ENCODE peak calls at places on chromosomes 5 and 9, in five cellular contexts. One of them, this sample, is unnamed.

GRCh38 chr5:82396871-82397514 is 118.8 kb upstream of the RPS23 start:
- DNase-seq in colonic mucosa: peak
- DNase-seq in IMR-90: peak
- DNase-seq in A549: peak
- DNase-seq in OCI-LY7: no peak
- DNase-seq in this sample: no peak

GRCh38 chr9:111839981-111840380 is 45.2 kb upstream of the SHOC1 start:
- DNase-seq in colonic mucosa: no peak
- DNase-seq in IMR-90: peak
- DNase-seq in A549: no peak
- DNase-seq in OCI-LY7: no peak
- DNase-seq in this sample: no peak

GRCh38 chr5:178155065-178155464 is 1.4 kb upstream of the NHP2 start:
- DNase-seq in colonic mucosa: no peak
- DNase-seq in IMR-90: peak
- DNase-seq in A549: no peak
- DNase-seq in OCI-LY7: peak
- DNase-seq in this sample: no peak

GRCh38 chr5:84364043-84364442 is 20.6 kb downstream of the EDIL3 start:
- DNase-seq in colonic mucosa: no peak
- DNase-seq in IMR-90: no peak
- DNase-seq in A549: no peak
- DNase-seq in OCI-LY7: no peak
- DNase-seq in this sample: no peak

GRCh38 chr9:38619556-38620447 is 594 bp downstream of the ANKRD18A start:
- DNase-seq in colonic mucosa: peak
- DNase-seq in IMR-90: no peak
- DNase-seq in A549: peak
- DNase-seq in OCI-LY7: no peak
- DNase-seq in this sample: peak

GRCh38 chr9:33524431-33524947 is 438 bp downstream of the ANKRD18B start:
- DNase-seq in colonic mucosa: no peak
- DNase-seq in IMR-90: no peak
- DNase-seq in A549: peak
- DNase-seq in OCI-LY7: no peak
- DNase-seq in this sample: peak

GRCh38 chr5:42321800-42322199 is 101.4 kb upstream of the GHR start:
- DNase-seq in colonic mucosa: no peak
- DNase-seq in IMR-90: no peak
- DNase-seq in A549: no peak
- DNase-seq in OCI-LY7: no peak
- DNase-seq in this sample: no peak

GRCh38 chr5:179235416-179236400 is 109.6 kb downstream of the ADAMTS2 start:
- DNase-seq in colonic mucosa: no peak
- DNase-seq in IMR-90: no peak
- DNase-seq in A549: no peak
- DNase-seq in OCI-LY7: no peak
- DNase-seq in this sample: no peak

GRCh38 chr5:173498286-173498685 is 118.2 kb downstream of the BOD1 start:
- DNase-seq in colonic mucosa: no peak
- DNase-seq in IMR-90: peak
- DNase-seq in A549: no peak
- DNase-seq in OCI-LY7: no peak
- DNase-seq in this sample: no peak

GRCh38 chr9:109248133-109248581 is 72.7 kb downstream of the EPB41L4B start:
- DNase-seq in colonic mucosa: no peak
- DNase-seq in IMR-90: peak
- DNase-seq in A549: peak
- DNase-seq in OCI-LY7: no peak
- DNase-seq in this sample: no peak

GRCh38 chr5:137292461-137293025 is 206.6 kb downstream of the SPOCK1 start:
- DNase-seq in colonic mucosa: peak
- DNase-seq in IMR-90: no peak
- DNase-seq in A549: no peak
- DNase-seq in OCI-LY7: no peak
- DNase-seq in this sample: no peak

GRCh38 chr9:127318651-127319167 is 54.1 kb downstream of the GARNL3 start:
- DNase-seq in colonic mucosa: no peak
- DNase-seq in IMR-90: peak
- DNase-seq in A549: no peak
- DNase-seq in OCI-LY7: no peak
- DNase-seq in this sample: no peak

GRCh38 chr5:71830626-71831539 is 111.8 kb downstream of the CARTPT start:
- DNase-seq in colonic mucosa: peak
- DNase-seq in IMR-90: peak
- DNase-seq in A549: peak
- DNase-seq in OCI-LY7: no peak
- DNase-seq in this sample: no peak

GRCh38 chr5:137560414-137560813 is 61.3 kb upstream of the SPOCK1 start:
- DNase-seq in colonic mucosa: no peak
- DNase-seq in IMR-90: no peak
- DNase-seq in A549: no peak
- DNase-seq in OCI-LY7: no peak
- DNase-seq in this sample: no peak

GRCh38 chr5:87195616-87196015 is 72.1 kb upstream of the RASA1 start:
- DNase-seq in colonic mucosa: no peak
- DNase-seq in IMR-90: peak
- DNase-seq in A549: no peak
- DNase-seq in OCI-LY7: no peak
- DNase-seq in this sample: no peak

GRCh38 chr9:95197692-95198271 is 119.7 kb downstream of the FANCC start:
- DNase-seq in colonic mucosa: no peak
- DNase-seq in IMR-90: peak
- DNase-seq in A549: peak
- DNase-seq in OCI-LY7: no peak
- DNase-seq in this sample: no peak

GRCh38 chr5:58248221-58248620 is 211.7 kb downstream of the PLK2 start:
- DNase-seq in colonic mucosa: no peak
- DNase-seq in IMR-90: no peak
- DNase-seq in A549: no peak
- DNase-seq in OCI-LY7: no peak
- DNase-seq in this sample: no peak

GRCh38 chr5:78009937-78010527 is 233.9 kb upstream of the TBCA start:
- DNase-seq in colonic mucosa: no peak
- DNase-seq in IMR-90: peak
- DNase-seq in A549: no peak
- DNase-seq in OCI-LY7: no peak
- DNase-seq in this sample: no peak

GRCh38 chr5:73528248-73528647 is 30.0 kb downstream of the BTF3 start:
- DNase-seq in colonic mucosa: no peak
- DNase-seq in IMR-90: no peak
- DNase-seq in A549: no peak
- DNase-seq in OCI-LY7: no peak
- DNase-seq in this sample: no peak

GRCh38 chr5:109859537-109859936 is 169.8 kb downstream of the MAN2A1 start:
- DNase-seq in colonic mucosa: no peak
- DNase-seq in IMR-90: peak
- DNase-seq in A549: no peak
- DNase-seq in OCI-LY7: no peak
- DNase-seq in this sample: no peak

GRCh38 chr5:149181702-149182101 is 40.4 kb downstream of the ABLIM3 start:
- DNase-seq in colonic mucosa: no peak
- DNase-seq in IMR-90: peak
- DNase-seq in A549: no peak
- DNase-seq in OCI-LY7: no peak
- DNase-seq in this sample: no peak

GRCh38 chr5:42985129-42986037 is 54.7 kb downstream of the ANXA2R start:
- DNase-seq in colonic mucosa: no peak
- DNase-seq in IMR-90: peak
- DNase-seq in A549: no peak
- DNase-seq in OCI-LY7: no peak
- DNase-seq in this sample: no peak

GRCh38 chr5:94463739-94464138 is 154.7 kb downstream of the KIAA0825 start:
- DNase-seq in colonic mucosa: no peak
- DNase-seq in IMR-90: peak
- DNase-seq in A549: no peak
- DNase-seq in OCI-LY7: no peak
- DNase-seq in this sample: no peak

GRCh38 chr5:11384441-11385250 is 519.6 kb downstream of the CTNND2 start:
- DNase-seq in colonic mucosa: peak
- DNase-seq in IMR-90: no peak
- DNase-seq in A549: no peak
- DNase-seq in OCI-LY7: no peak
- DNase-seq in this sample: peak

GRCh38 chr5:147464211-147464610 is 45.7 kb downstream of the DPYSL3 start:
- DNase-seq in colonic mucosa: no peak
- DNase-seq in IMR-90: peak
- DNase-seq in A549: peak
- DNase-seq in OCI-LY7: peak
- DNase-seq in this sample: no peak

GRCh38 chr9:134356496-134357470 is 30.5 kb downstream of the RXRA start:
- DNase-seq in colonic mucosa: peak
- DNase-seq in IMR-90: no peak
- DNase-seq in A549: no peak
- DNase-seq in OCI-LY7: no peak
- DNase-seq in this sample: no peak

GRCh38 chr5:92653730-92654461 is 927.1 kb downstream of the NR2F1-AS1 start:
- DNase-seq in colonic mucosa: no peak
- DNase-seq in IMR-90: no peak
- DNase-seq in A549: no peak
- DNase-seq in OCI-LY7: no peak
- DNase-seq in this sample: no peak

GRCh38 chr5:6439588-6440550 is 8.8 kb upstream of the UBE2QL1 start:
- DNase-seq in colonic mucosa: no peak
- DNase-seq in IMR-90: no peak
- DNase-seq in A549: no peak
- DNase-seq in OCI-LY7: no peak
- DNase-seq in this sample: no peak

GRCh38 chr5:77893225-77893860 is 117.2 kb upstream of the TBCA start:
- DNase-seq in colonic mucosa: peak
- DNase-seq in IMR-90: peak
- DNase-seq in A549: peak
- DNase-seq in OCI-LY7: no peak
- DNase-seq in this sample: no peak

GRCh38 chr5:177429248-177430045 is 3.0 kb downstream of the GRK6 start:
- DNase-seq in colonic mucosa: peak
- DNase-seq in IMR-90: no peak
- DNase-seq in A549: no peak
- DNase-seq in OCI-LY7: peak
- DNase-seq in this sample: no peak

GRCh38 chr5:121870489-121870888 is 18.8 kb downstream of the FTMT start:
- DNase-seq in colonic mucosa: no peak
- DNase-seq in IMR-90: peak
- DNase-seq in A549: peak
- DNase-seq in OCI-LY7: no peak
- DNase-seq in this sample: no peak
- TF ChIP-seq CTCF in colonic mucosa: no peak
- TF ChIP-seq CTCF in IMR-90: peak
- TF ChIP-seq CTCF in A549: peak
- TF ChIP-seq CTCF in OCI-LY7: peak
- TF ChIP-seq CTCF in this sample: peak

GRCh38 chr5:963310-963672 is 45.3 kb upstream of the NKD2 start:
- DNase-seq in colonic mucosa: no peak
- DNase-seq in IMR-90: no peak
- DNase-seq in A549: no peak
- DNase-seq in OCI-LY7: no peak
- DNase-seq in this sample: no peak

GRCh38 chr5:964821-965220 is 43.8 kb upstream of the NKD2 start:
- DNase-seq in colonic mucosa: no peak
- DNase-seq in IMR-90: no peak
- DNase-seq in A549: no peak
- DNase-seq in OCI-LY7: no peak
- DNase-seq in this sample: no peak

GRCh38 chr5:962386-962785 is 46.2 kb upstream of the NKD2 start:
- DNase-seq in colonic mucosa: no peak
- DNase-seq in IMR-90: no peak
- DNase-seq in A549: no peak
- DNase-seq in OCI-LY7: no peak
- DNase-seq in this sample: no peak

GRCh38 chr5:962801-963200 is 45.8 kb upstream of the NKD2 start:
- DNase-seq in colonic mucosa: no peak
- DNase-seq in IMR-90: no peak
- DNase-seq in A549: no peak
- DNase-seq in OCI-LY7: no peak
- DNase-seq in this sample: no peak

GRCh38 chr5:963673-964531 is 44.7 kb upstream of the NKD2 start:
- DNase-seq in colonic mucosa: no peak
- DNase-seq in IMR-90: peak
- DNase-seq in A549: no peak
- DNase-seq in OCI-LY7: no peak
- DNase-seq in this sample: no peak
- TF ChIP-seq CTCF in colonic mucosa: no peak
- TF ChIP-seq CTCF in IMR-90: no peak
- TF ChIP-seq CTCF in A549: no peak
- TF ChIP-seq CTCF in OCI-LY7: no peak
- TF ChIP-seq CTCF in this sample: no peak

GRCh38 chr5:4246447-4246846 is 650.8 kb downstream of the IRX1 start:
- DNase-seq in colonic mucosa: no peak
- DNase-seq in IMR-90: no peak
- DNase-seq in A549: no peak
- DNase-seq in OCI-LY7: no peak
- DNase-seq in this sample: no peak

GRCh38 chr5:4245076-4245475 is 649.4 kb downstream of the IRX1 start:
- DNase-seq in colonic mucosa: no peak
- DNase-seq in IMR-90: no peak
- DNase-seq in A549: no peak
- DNase-seq in OCI-LY7: no peak
- DNase-seq in this sample: no peak

GRCh38 chr5:4245511-4245910 is 649.9 kb downstream of the IRX1 start:
- DNase-seq in colonic mucosa: no peak
- DNase-seq in IMR-90: no peak
- DNase-seq in A549: no peak
- DNase-seq in OCI-LY7: no peak
- DNase-seq in this sample: no peak

GRCh38 chr5:4243865-4244264 is 648.2 kb downstream of the IRX1 start:
- DNase-seq in colonic mucosa: no peak
- DNase-seq in IMR-90: no peak
- DNase-seq in A549: no peak
- DNase-seq in OCI-LY7: no peak
- DNase-seq in this sample: no peak
- TF ChIP-seq CTCF in colonic mucosa: no peak
- TF ChIP-seq CTCF in IMR-90: no peak
- TF ChIP-seq CTCF in A549: no peak
- TF ChIP-seq CTCF in OCI-LY7: no peak
- TF ChIP-seq CTCF in this sample: no peak

DNA sequence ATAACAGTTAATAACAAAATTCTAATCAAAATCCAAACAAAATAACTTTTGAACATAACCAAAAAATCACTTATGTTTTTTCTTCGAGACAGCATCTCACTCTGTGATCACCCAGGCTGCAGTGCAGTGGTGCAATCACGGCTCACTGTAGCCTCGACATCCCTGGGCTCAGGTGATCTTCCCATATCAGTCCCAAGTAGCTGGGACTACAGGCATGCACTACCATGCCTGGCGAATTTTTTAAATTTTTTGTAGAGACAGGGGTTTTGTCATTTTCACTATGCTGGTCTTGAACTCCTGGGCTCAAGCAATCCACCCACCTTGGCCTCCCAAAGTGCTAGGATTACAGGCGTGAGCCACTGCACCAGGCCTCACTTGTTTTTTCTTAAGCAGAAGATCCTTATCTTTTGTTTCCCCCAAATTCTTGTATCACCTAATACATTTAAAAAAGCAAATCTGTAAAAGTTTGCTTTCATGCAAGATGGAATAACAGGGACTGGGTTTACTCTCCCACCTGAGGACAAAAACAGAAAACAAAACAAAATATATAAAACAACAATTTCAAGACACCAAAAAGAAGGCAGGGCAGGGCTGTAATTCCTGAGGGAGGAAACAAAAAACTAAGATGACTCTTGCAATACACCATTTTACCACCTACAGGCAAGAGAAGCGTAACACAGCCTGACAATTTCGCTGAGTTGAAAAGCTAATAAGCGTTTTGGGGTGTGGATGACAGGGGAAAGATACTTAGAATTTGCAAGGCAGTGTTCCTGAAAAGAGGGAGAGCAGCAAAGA is 71.4 kb downstream of the RAPGEF6 start:
- DNase-seq in colonic mucosa: no peak
- DNase-seq in IMR-90: no peak
- DNase-seq in A549: peak
- DNase-seq in OCI-LY7: no peak
- DNase-seq in this sample: no peak
- TF ChIP-seq CTCF in colonic mucosa: no peak
- TF ChIP-seq CTCF in IMR-90: no peak
- TF ChIP-seq CTCF in A549: no peak
- TF ChIP-seq CTCF in OCI-LY7: peak
- TF ChIP-seq CTCF in this sample: peak